ENCODE peak calls at places on chromosome 13, in seven cellular contexts. L is IMR-90, W is H9, D is H1, T is mesendoderm, V is trophoblast cell, Y is mesenchymal stem cell. I is an unnamed sample.

GRCh38 chr13:101301053-101301452 is 115.3 kb downstream of the NALCN start:
- DNase-seq in L (no peak), W (no peak), D (no peak), T (no peak), Y (no peak), V (no peak), I (no peak)

GRCh38 chr13:49429061-49429460 is 14.8 kb downstream of the CAB39L start:
- DNase-seq in V (peak), T (no peak), L (no peak), D (no peak), W (no peak), Y (no peak), I (no peak)

GRCh38 chr13:113110048-113110851 is 4.7 kb downstream of the F7 start:
- DNase-seq in D (no peak), W (no peak), V (no peak), T (no peak), Y (no peak), L (no peak), I (no peak)

GRCh38 chr13:61486496-61486895 is 70.8 kb upstream of the PCDH20 start:
- DNase-seq in V (no peak), L (no peak), W (peak), T (no peak), Y (no peak), D (no peak), I (no peak)

GRCh38 chr13:24680258-24680920 is at the start of gene ATP12A:
- DNase-seq in Y (no peak), L (no peak), W (peak), T (peak), V (no peak), D (no peak), I (peak)

GRCh38 chr13:20825476-20825875 is 51.7 kb upstream of the EEF1AKMT1 start:
- DNase-seq in V (peak), D (no peak), L (peak), Y (peak), T (no peak), W (no peak), I (no peak)

GRCh38 chr13:30561506-30561905 is 56.2 kb upstream of the USPL1 start:
- DNase-seq in T (no peak), Y (peak), D (no peak), V (no peak), L (peak), W (no peak), I (no peak)

GRCh38 chr13:28138756-28139470 is 568 bp downstream of the PAN3 start:
- DNase-seq in V (peak), D (peak), L (peak), Y (peak), W (peak), T (peak), I (peak)

GRCh38 chr13:25169356-25169755 is 2.7 kb downstream of the AMER2 start:
- DNase-seq in T (no peak), V (no peak), L (no peak), D (no peak), Y (no peak), W (no peak), I (no peak)

GRCh38 chr13:23990443-23990842 is 93.1 kb upstream of the C1QTNF9B start:
- DNase-seq in Y (no peak), W (no peak), D (no peak), L (no peak), T (no peak), V (no peak), I (no peak)

DNA sequence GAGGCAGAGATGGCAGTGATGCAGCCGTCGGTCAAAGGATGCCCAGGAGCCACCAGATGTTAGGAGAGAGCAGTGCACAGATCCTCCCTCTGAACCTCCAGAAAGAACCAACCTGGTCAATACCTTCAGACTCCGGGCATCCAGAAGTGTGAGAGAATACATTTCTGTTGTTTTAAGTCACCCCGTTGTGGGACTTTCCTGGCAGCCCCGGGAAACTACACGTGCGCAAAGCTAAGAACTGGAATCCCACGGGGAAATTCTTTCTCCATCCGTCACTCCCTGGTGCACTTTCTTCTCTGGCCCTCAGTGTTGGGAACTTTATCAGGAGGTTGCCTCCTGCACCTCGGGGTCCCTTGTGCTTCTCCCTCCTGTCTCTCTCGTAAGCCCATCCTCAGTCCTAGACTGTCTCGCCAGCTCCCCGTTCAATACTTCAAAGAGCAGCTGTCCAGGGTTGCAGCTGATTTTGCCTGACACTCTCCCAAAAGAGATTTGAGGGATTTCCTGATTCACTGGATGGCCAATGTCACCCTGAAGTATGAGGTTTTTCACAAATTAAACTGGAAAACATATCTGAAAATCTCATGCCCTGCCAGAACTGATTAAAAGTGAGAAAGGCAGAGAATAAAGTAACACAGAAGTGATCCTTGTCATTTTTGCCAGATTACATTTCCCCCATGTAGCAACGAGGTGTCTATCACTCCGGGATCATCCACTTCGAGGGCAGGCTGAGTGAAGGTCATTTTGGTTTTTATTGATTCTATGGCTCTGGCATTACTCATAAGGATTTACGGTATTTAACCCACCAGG is 136.8 kb downstream of the DCT start:
- DNase-seq in D (no peak), T (no peak), W (no peak), L (no peak), V (no peak), Y (peak), I (no peak)
- H3K27ac ChIP-seq in D (no peak), T (no peak), W (no peak), L (no peak), V (no peak), Y (no peak), I (no peak)

DNA sequence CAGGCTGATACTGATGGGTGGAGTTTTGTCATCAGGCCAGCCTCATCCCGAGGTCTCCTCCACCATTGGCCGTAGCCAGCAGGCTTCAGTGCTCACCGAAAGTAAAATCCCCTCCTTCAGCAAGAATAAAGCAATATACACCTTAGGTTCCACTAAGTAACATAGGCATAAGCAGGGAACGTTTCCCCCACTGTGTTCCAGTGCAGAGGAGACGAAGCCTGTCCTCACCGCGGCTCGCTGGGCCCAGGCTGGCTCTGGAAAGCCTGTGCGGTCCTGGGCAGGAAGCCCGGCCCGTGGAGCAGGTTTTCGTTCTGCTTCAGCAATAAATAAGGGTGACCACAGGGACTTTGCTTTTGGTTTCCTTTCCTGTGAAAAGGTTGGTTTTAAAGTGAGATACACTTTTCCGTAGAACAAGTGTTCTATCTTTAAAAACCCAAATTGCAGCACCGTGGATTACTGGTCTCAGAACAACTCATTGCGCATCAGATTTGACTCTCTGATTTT is 16.3 kb upstream of the TEX29 start:
- DNase-seq in T (no peak), Y (no peak), L (no peak), W (no peak), V (no peak), D (no peak), I (no peak)
- H2AK5ac ChIP-seq in T (no peak), Y (no peak), L (no peak), W (no peak), V (no peak), D (no peak), I (no peak)

GRCh38 chr13:67137044-67137735 is 92.9 kb downstream of the PCDH9 start:
- DNase-seq in T (no peak), D (no peak), W (no peak), L (peak), Y (peak), V (no peak), I (no peak)

GRCh38 chr13:67133476-67133875 is 96.7 kb downstream of the PCDH9 start:
- DNase-seq in L (peak), W (no peak), T (no peak), V (no peak), Y (no peak), D (no peak), I (no peak)

GRCh38 chr13:67135356-67135755 is 94.8 kb downstream of the PCDH9 start:
- DNase-seq in W (no peak), T (no peak), V (no peak), L (no peak), D (no peak), Y (no peak), I (no peak)

GRCh38 chr13:67136157-67136556 is 94.0 kb downstream of the PCDH9 start:
- DNase-seq in L (no peak), T (no peak), V (no peak), W (no peak), D (no peak), Y (no peak), I (no peak)

GRCh38 chr13:67134322-67135129 is 95.6 kb downstream of the PCDH9 start:
- DNase-seq in W (no peak), D (no peak), V (no peak), L (peak), T (no peak), Y (peak), I (no peak)
- H3K27ac ChIP-seq in W (no peak), D (no peak), V (no peak), L (peak), T (no peak), Y (no peak), I (no peak)

GRCh38 chr13:94214979-94215378 is 264.5 kb downstream of the DCT start:
- DNase-seq in Y (no peak), T (no peak), L (no peak), W (no peak), V (no peak), D (no peak), I (no peak)
- H2AK5ac ChIP-seq in Y (no peak), T (no peak), L (no peak), W (no peak), V (no peak), D (no peak), I (no peak)